ENCODE peak calls at places on chromosome 11, in ten cellular contexts. One of them, this sample, is unnamed.

GRCh38 chr11:105719073-105719846 is 109.4 kb downstream of the GRIA4 start:
- DNase-seq in cardiac muscle cell: peak
- DNase-seq in H9: no peak
- DNase-seq in tibial artery: no peak
- DNase-seq in HFF-Myc: peak
- DNase-seq in Panc1: peak
- DNase-seq in MCF 10A: peak
- DNase-seq in mammary epithelial cell: peak
- DNase-seq in type B pancreatic cell: no peak
- DNase-seq in testis: no peak
- DNase-seq in this sample: no peak

GRCh38 chr11:77267910-77268309 is 33.6 kb downstream of the GDPD4 start:
- DNase-seq in cardiac muscle cell: no peak
- DNase-seq in H9: no peak
- DNase-seq in tibial artery: no peak
- DNase-seq in HFF-Myc: no peak
- DNase-seq in Panc1: no peak
- DNase-seq in MCF 10A: no peak
- DNase-seq in mammary epithelial cell: peak
- DNase-seq in type B pancreatic cell: no peak
- DNase-seq in testis: no peak
- DNase-seq in this sample: no peak

GRCh38 chr11:18720811-18721575 is 5.0 kb downstream of the IGSF22 start:
- DNase-seq in cardiac muscle cell: peak
- DNase-seq in H9: peak
- DNase-seq in tibial artery: peak
- DNase-seq in HFF-Myc: peak
- DNase-seq in Panc1: no peak
- DNase-seq in MCF 10A: no peak
- DNase-seq in mammary epithelial cell: peak
- DNase-seq in type B pancreatic cell: peak
- DNase-seq in testis: peak
- DNase-seq in this sample: peak

GRCh38 chr11:115362997-115363396 is 141.2 kb downstream of the CADM1 start:
- DNase-seq in cardiac muscle cell: no peak
- DNase-seq in H9: no peak
- DNase-seq in tibial artery: no peak
- DNase-seq in HFF-Myc: no peak
- DNase-seq in Panc1: no peak
- DNase-seq in MCF 10A: no peak
- DNase-seq in mammary epithelial cell: no peak
- DNase-seq in type B pancreatic cell: no peak
- DNase-seq in testis: no peak
- DNase-seq in this sample: no peak

GRCh38 chr11:108960498-108960897 is 295.6 kb downstream of the DDX10 start:
- DNase-seq in cardiac muscle cell: no peak
- DNase-seq in H9: peak
- DNase-seq in tibial artery: no peak
- DNase-seq in HFF-Myc: no peak
- DNase-seq in Panc1: no peak
- DNase-seq in MCF 10A: peak
- DNase-seq in mammary epithelial cell: peak
- DNase-seq in type B pancreatic cell: no peak
- DNase-seq in testis: no peak
- DNase-seq in this sample: no peak

GRCh38 chr11:133917921-133918605 is 38.7 kb downstream of the IGSF9B start:
- DNase-seq in cardiac muscle cell: no peak
- DNase-seq in H9: peak
- DNase-seq in tibial artery: no peak
- DNase-seq in HFF-Myc: no peak
- DNase-seq in Panc1: no peak
- DNase-seq in MCF 10A: no peak
- DNase-seq in mammary epithelial cell: no peak
- DNase-seq in type B pancreatic cell: no peak
- DNase-seq in testis: peak
- DNase-seq in this sample: peak

GRCh38 chr11:72308226-72309073 is 64.5 kb upstream of the PHOX2A start:
- DNase-seq in cardiac muscle cell: peak
- DNase-seq in H9: no peak
- DNase-seq in tibial artery: no peak
- DNase-seq in HFF-Myc: peak
- DNase-seq in Panc1: no peak
- DNase-seq in MCF 10A: peak
- DNase-seq in mammary epithelial cell: peak
- DNase-seq in type B pancreatic cell: no peak
- DNase-seq in testis: no peak
- DNase-seq in this sample: no peak

GRCh38 chr11:19380375-19380774 is 139.6 kb upstream of the E2F8 start:
- DNase-seq in cardiac muscle cell: peak
- DNase-seq in H9: no peak
- DNase-seq in tibial artery: no peak
- DNase-seq in HFF-Myc: peak
- DNase-seq in Panc1: no peak
- DNase-seq in MCF 10A: peak
- DNase-seq in mammary epithelial cell: peak
- DNase-seq in type B pancreatic cell: no peak
- DNase-seq in testis: no peak
- DNase-seq in this sample: no peak

GRCh38 chr11:7319501-7319900 is 67.8 kb downstream of the SYT9 start:
- DNase-seq in cardiac muscle cell: no peak
- DNase-seq in H9: no peak
- DNase-seq in tibial artery: no peak
- DNase-seq in HFF-Myc: no peak
- DNase-seq in Panc1: no peak
- DNase-seq in MCF 10A: no peak
- DNase-seq in mammary epithelial cell: no peak
- DNase-seq in type B pancreatic cell: no peak
- DNase-seq in testis: no peak
- DNase-seq in this sample: no peak

DNA sequence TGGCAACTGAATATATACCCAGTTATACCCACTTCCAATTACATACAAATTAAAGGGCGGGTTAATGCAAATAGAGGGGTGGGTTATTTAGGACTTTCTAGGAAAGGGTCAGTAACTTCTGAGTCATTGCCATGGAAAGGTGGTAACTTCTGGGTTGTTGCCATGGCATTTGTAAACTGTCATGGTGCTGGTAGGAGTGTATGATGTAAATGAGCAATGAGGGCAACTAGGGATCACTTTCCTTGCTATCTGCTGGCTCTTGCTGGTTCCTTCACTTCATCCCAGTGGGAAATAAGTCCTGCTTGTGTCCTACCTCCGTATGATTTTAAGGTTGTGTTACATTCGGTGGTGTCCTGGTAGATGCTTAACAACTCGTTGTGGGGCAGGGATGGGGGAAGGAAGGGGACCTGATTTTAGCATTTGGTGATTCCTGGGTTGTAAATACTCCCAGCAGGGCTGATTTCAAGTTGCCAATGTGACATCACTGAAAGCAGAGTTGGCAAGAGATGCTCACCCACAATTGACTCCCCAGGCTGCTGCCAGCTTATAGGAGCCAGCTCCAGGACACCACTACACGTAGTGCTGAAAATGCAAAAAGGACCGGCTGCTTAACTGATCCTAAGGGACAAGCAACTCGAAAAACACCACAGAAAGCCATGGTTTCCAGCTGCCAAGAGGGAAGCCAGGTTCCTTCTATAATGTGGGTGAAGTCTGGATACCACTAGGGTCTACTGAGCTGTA is 70.2 kb downstream of the SYT9 start:
- DNase-seq in cardiac muscle cell: no peak
- DNase-seq in H9: no peak
- DNase-seq in tibial artery: no peak
- DNase-seq in HFF-Myc: no peak
- DNase-seq in Panc1: no peak
- DNase-seq in MCF 10A: no peak
- DNase-seq in mammary epithelial cell: no peak
- DNase-seq in type B pancreatic cell: no peak
- DNase-seq in testis: no peak
- DNase-seq in this sample: no peak
- TF ChIP-seq CTCF in cardiac muscle cell: no peak
- TF ChIP-seq CTCF in H9: no peak
- TF ChIP-seq CTCF in tibial artery: no peak
- TF ChIP-seq CTCF in HFF-Myc: no peak
- TF ChIP-seq CTCF in Panc1: no peak
- TF ChIP-seq CTCF in MCF 10A: no peak
- TF ChIP-seq CTCF in mammary epithelial cell: no peak
- TF ChIP-seq CTCF in type B pancreatic cell: no peak
- TF ChIP-seq CTCF in testis: no peak
- TF ChIP-seq CTCF in this sample: no peak

GRCh38 chr11:11976476-11977187 is 31.8 kb downstream of the DKK3 start:
- DNase-seq in cardiac muscle cell: no peak
- DNase-seq in H9: no peak
- DNase-seq in tibial artery: no peak
- DNase-seq in HFF-Myc: no peak
- DNase-seq in Panc1: no peak
- DNase-seq in MCF 10A: peak
- DNase-seq in mammary epithelial cell: no peak
- DNase-seq in type B pancreatic cell: peak
- DNase-seq in testis: no peak
- DNase-seq in this sample: no peak
- TF ChIP-seq CTCF in cardiac muscle cell: no peak
- TF ChIP-seq CTCF in H9: no peak
- TF ChIP-seq CTCF in tibial artery: no peak
- TF ChIP-seq CTCF in HFF-Myc: no peak
- TF ChIP-seq CTCF in Panc1: no peak
- TF ChIP-seq CTCF in MCF 10A: no peak
- TF ChIP-seq CTCF in mammary epithelial cell: no peak
- TF ChIP-seq CTCF in type B pancreatic cell: no peak
- TF ChIP-seq CTCF in testis: no peak
- TF ChIP-seq CTCF in this sample: no peak

GRCh38 chr11:64210301-64211020 is 3.9 kb downstream of the FERMT3 start:
- DNase-seq in cardiac muscle cell: no peak
- DNase-seq in H9: no peak
- DNase-seq in tibial artery: no peak
- DNase-seq in HFF-Myc: no peak
- DNase-seq in Panc1: no peak
- DNase-seq in MCF 10A: no peak
- DNase-seq in mammary epithelial cell: no peak
- DNase-seq in type B pancreatic cell: no peak
- DNase-seq in testis: no peak
- DNase-seq in this sample: no peak

GRCh38 chr11:64209563-64209843 is 3.0 kb downstream of the FERMT3 start:
- DNase-seq in cardiac muscle cell: no peak
- DNase-seq in H9: no peak
- DNase-seq in tibial artery: peak
- DNase-seq in HFF-Myc: no peak
- DNase-seq in Panc1: no peak
- DNase-seq in MCF 10A: no peak
- DNase-seq in mammary epithelial cell: no peak
- DNase-seq in type B pancreatic cell: no peak
- DNase-seq in testis: no peak
- DNase-seq in this sample: no peak

GRCh38 chr11:64208086-64208795 is 1.7 kb downstream of the FERMT3 start:
- DNase-seq in cardiac muscle cell: no peak
- DNase-seq in H9: no peak
- DNase-seq in tibial artery: no peak
- DNase-seq in HFF-Myc: no peak
- DNase-seq in Panc1: no peak
- DNase-seq in MCF 10A: no peak
- DNase-seq in mammary epithelial cell: no peak
- DNase-seq in type B pancreatic cell: no peak
- DNase-seq in testis: no peak
- DNase-seq in this sample: no peak

GRCh38 chr11:64207247-64208085 is 945 bp downstream of the FERMT3 start:
- DNase-seq in cardiac muscle cell: peak
- DNase-seq in H9: no peak
- DNase-seq in tibial artery: peak
- DNase-seq in HFF-Myc: peak
- DNase-seq in Panc1: no peak
- DNase-seq in MCF 10A: no peak
- DNase-seq in mammary epithelial cell: no peak
- DNase-seq in type B pancreatic cell: no peak
- DNase-seq in testis: peak
- DNase-seq in this sample: no peak

DNA sequence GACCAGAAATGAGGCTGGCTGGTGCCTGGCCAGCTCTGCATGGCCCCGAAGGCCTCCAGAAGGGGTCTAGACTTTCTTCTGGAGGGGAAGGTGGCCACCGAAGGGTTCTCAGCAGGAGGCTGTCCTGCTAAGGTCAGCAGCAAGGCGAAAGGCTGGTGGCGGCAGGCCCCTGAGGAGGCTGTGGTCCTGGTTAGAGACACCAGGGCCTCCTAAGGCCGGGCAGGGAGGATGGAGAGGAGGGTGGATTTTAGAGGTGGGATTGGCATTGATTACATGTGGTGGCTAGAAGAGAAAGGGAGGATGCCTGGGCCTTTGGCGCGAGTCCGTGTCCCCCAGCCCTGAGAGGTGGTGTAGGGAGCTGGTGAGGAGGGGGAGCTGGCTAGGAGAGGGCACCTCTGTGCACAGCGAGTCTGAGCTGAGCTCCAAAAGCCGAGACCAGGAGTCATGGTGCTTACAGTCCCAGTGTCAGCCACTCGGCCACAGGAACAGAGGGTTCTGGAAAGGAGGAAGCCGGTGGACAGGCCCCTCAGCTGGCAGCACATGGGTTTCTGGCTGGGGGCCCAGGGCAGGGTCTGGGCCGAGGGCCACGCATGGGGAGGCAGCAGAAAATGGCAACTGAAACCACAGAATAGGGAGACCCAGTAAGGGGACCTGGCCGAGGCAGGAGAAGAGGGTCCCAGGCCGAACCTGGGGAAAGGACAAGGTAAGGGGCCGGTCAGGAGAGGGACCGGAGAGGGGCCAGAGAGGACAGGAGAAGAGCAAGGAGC is 2.5 kb downstream of the FERMT3 start:
- DNase-seq in cardiac muscle cell: no peak
- DNase-seq in H9: no peak
- DNase-seq in tibial artery: no peak
- DNase-seq in HFF-Myc: no peak
- DNase-seq in Panc1: no peak
- DNase-seq in MCF 10A: no peak
- DNase-seq in mammary epithelial cell: no peak
- DNase-seq in type B pancreatic cell: no peak
- DNase-seq in testis: no peak
- DNase-seq in this sample: no peak
- TF ChIP-seq CTCF in cardiac muscle cell: no peak
- TF ChIP-seq CTCF in H9: no peak
- TF ChIP-seq CTCF in tibial artery: no peak
- TF ChIP-seq CTCF in HFF-Myc: no peak
- TF ChIP-seq CTCF in Panc1: no peak
- TF ChIP-seq CTCF in MCF 10A: no peak
- TF ChIP-seq CTCF in mammary epithelial cell: no peak
- TF ChIP-seq CTCF in type B pancreatic cell: no peak
- TF ChIP-seq CTCF in testis: no peak
- TF ChIP-seq CTCF in this sample: no peak

DNA sequence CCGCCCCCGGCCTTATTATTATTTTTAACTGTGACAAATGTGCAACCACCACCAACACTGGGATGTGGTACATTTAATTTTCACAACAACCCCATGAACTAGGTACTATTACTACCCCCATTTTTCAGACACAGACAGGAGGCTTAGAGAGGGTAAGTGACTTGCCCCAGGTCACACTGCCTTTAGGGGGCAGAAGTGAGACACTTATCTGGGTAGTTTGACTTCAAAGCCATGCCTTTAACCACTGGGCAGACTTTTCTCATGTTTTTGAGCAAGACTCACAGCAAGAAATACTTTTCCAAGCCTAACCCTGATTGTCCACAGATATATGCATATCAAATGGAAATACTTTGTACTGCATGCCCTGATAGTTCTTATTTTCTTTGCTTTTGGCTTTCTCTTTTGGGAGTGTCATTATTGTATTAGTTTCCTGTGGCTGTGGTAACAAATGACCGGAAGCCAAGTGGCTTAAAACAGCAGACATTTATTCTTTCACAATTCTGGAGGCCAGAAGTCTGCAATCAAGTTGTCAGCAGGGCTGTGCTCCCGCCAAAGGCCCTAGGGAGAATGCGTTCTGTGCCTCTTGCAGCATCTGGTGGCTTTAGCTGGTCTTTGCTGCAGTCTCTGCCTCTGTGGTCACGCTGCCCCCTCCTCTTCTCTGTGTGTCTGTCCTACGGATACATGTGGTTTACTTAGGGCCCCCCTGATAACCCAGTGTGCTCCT is 110.8 kb downstream of the GRIK4 start:
- DNase-seq in cardiac muscle cell: peak
- DNase-seq in H9: no peak
- DNase-seq in tibial artery: no peak
- DNase-seq in HFF-Myc: no peak
- DNase-seq in Panc1: no peak
- DNase-seq in MCF 10A: peak
- DNase-seq in mammary epithelial cell: no peak
- DNase-seq in type B pancreatic cell: no peak
- DNase-seq in testis: no peak
- DNase-seq in this sample: no peak
- TF ChIP-seq CTCF in cardiac muscle cell: peak
- TF ChIP-seq CTCF in H9: peak
- TF ChIP-seq CTCF in tibial artery: no peak
- TF ChIP-seq CTCF in HFF-Myc: peak
- TF ChIP-seq CTCF in Panc1: no peak
- TF ChIP-seq CTCF in MCF 10A: no peak
- TF ChIP-seq CTCF in mammary epithelial cell: peak
- TF ChIP-seq CTCF in type B pancreatic cell: peak
- TF ChIP-seq CTCF in testis: no peak
- TF ChIP-seq CTCF in this sample: no peak